ENCODE peak calls at places on chromosomes 11 and 22, in seven cellular contexts. P is fibroblast of lung, W is neural progenitor cell, F is thoracic aorta, Z is esophagus squamous epithelium, Y is PC-9, V is stomach. Q is an unnamed sample.

GRCh38 chr22:19885841-19886592 is 31.3 kb upstream of the GNB1L start:
- DNase-seq in P (no peak), W (no peak), F (no peak), Z (no peak), Y (no peak), V (no peak), Q (no peak)

GRCh38 chr11:45820211-45820857 is 15.4 kb downstream of the SLC35C1 start:
- DNase-seq in P (no peak), W (no peak), F (no peak), Z (no peak), Y (no peak), V (no peak), Q (no peak)

GRCh38 chr11:66484825-66485380 is 4.7 kb downstream of the DPP3 start:
- DNase-seq in P (no peak), W (no peak), F (no peak), Z (no peak), Y (no peak), V (no peak), Q (no peak)

GRCh38 chr22:32123657-32124056 is 35.4 kb downstream of the C22orf42 start:
- DNase-seq in P (no peak), W (peak; percentile 44), F (no peak), Z (no peak), Y (no peak), V (no peak), Q (no peak)

GRCh38 chr11:94926271-94926625 is 47.1 kb downstream of the CWC15 start:
- DNase-seq in P (no peak), W (no peak), F (no peak), Z (no peak), Y (no peak), V (no peak), Q (no peak)

GRCh38 chr22:27867114-27867957 is 51.7 kb downstream of the PITPNB start:
- DNase-seq in P (no peak), W (no peak), F (no peak), Z (no peak), Y (no peak), V (no peak), Q (peak; percentile 44)

GRCh38 chr22:23305321-23305910 is 125.1 kb downstream of the BCR start:
- DNase-seq in P (peak; percentile 61), W (no peak), F (no peak), Z (no peak), Y (no peak), V (no peak), Q (peak; percentile 86)

GRCh38 chr11:67379061-67380058 is 6.0 kb upstream of the CLCF1 start:
- DNase-seq in P (peak; percentile 47), W (no peak), F (no peak), Z (no peak), Y (peak; percentile 79), V (no peak), Q (no peak)

GRCh38 chr11:95388086-95388485 is 157.1 kb upstream of the SESN3 start:
- DNase-seq in P (no peak), W (no peak), F (no peak), Z (no peak), Y (no peak), V (no peak), Q (no peak)

GRCh38 chr11:114259124-114259526 is 37.1 kb upstream of the NNMT start:
- DNase-seq in P (no peak), W (no peak), F (no peak), Z (no peak), Y (no peak), V (no peak), Q (no peak)

GRCh38 chr11:41459602-41460405 is at the start of gene LRRC4C:
- DNase-seq in P (no peak), W (peak; percentile 4), F (no peak), Z (no peak), Y (no peak), V (no peak), Q (no peak)

GRCh38 chr22:17836977-17837742 is 62.9 kb upstream of the BID start:
- DNase-seq in P (no peak), W (peak; percentile 22), F (no peak), Z (no peak), Y (peak; percentile 36), V (peak; percentile 60), Q (no peak)

GRCh38 chr22:34236527-34236926 is 316.3 kb upstream of the LARGE1 start:
- DNase-seq in P (no peak), W (no peak), F (no peak), Z (no peak), Y (no peak), V (no peak), Q (no peak)

GRCh38 chr11:13963169-13963948 is 836 bp downstream of the SPON1 start:
- DNase-seq in P (peak; percentile 39), W (peak; percentile 66), F (no peak), Z (no peak), Y (no peak), V (no peak), Q (peak; percentile 63)

GRCh38 chr11:13965337-13965736 is 2.8 kb downstream of the SPON1 start:
- DNase-seq in P (no peak), W (peak; percentile 47), F (no peak), Z (no peak), Y (no peak), V (peak; percentile 47), Q (no peak)

GRCh38 chr11:13964771-13965074 is 2.2 kb downstream of the SPON1 start:
- DNase-seq in P (no peak), W (no peak), F (no peak), Z (no peak), Y (no peak), V (no peak), Q (no peak)

GRCh38 chr11:13962562-13963168 is at the start of gene SPON1:
- DNase-seq in P (peak; percentile 49), W (peak; percentile 93), F (no peak), Z (no peak), Y (no peak), V (peak; percentile 30), Q (peak; percentile 80)

DNA sequence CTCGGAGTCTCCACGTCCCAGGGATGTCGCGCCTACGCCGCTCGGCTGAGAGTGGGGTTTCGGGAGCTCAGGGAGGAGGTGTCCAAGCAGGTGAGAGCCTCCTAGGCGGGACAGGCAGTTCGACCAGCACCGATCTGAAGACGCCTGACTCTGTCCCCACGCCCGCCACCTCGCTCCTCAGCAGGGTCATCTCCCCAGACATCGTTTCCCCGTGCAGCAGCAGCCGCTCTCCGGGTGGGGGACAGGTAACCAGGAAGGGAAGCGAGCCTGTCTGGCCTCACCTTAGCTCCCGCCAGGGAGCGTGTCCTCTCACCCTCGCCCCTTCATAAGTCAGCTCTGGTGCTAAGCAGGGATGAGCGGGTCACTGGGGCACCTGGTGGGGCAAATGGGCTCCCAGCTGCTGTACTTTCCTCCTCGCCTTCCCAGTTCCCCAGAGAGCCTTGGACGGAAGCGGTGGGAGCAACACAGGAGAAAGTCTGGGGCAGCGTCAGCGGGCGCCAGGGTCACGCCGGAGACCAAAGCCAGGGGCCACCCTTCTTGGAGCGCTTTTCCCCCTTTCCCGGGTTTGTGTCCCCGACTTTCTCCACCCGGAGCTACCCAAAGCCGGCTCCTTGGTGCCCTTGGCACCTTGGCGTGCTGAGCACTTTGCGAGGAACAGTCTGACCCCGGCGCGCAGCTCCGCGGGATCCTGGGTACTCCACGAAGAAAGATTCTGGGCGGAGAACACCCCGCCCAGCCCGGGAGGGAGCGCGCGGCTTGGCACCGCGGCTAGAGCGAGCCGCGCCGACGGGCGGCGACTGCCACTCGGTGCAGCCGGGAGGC is 1.6 kb downstream of the SPON1 start:
- DNase-seq in P (no peak), W (peak; percentile 75), F (no peak), Z (no peak), Y (no peak), V (no peak), Q (peak; percentile 39)
- H3K4me1 ChIP-seq in P (peaks cover 3% of the 10 kb centered on the region), W (peaks cover 47% of the 10 kb centered on the region), F (peaks cover 35% of the 10 kb centered on the region), Z (peaks cover 31% of the 10 kb centered on the region), Y (no peaks in the 10 kb centered on the region), V (peaks cover 62% of the 10 kb centered on the region), Q (peaks cover 26% of the 10 kb centered on the region)

GRCh38 chr11:2644844-2645778 is 54.7 kb downstream of the KCNQ1OT1 start:
- DNase-seq in P (no peak), W (no peak), F (no peak), Z (no peak), Y (no peak), V (no peak), Q (no peak)
- H3K9me3 ChIP-seq in P (peaks cover 3% of the 10 kb centered on the region), W (peaks cover 67% of the 10 kb centered on the region), F (peaks cover 77% of the 10 kb centered on the region), Z (peaks cover 57% of the 10 kb centered on the region), Y (peaks cover 59% of the 10 kb centered on the region), V (peaks cover 97% of the 10 kb centered on the region), Q (peaks cover 58% of the 10 kb centered on the region)

DNA sequence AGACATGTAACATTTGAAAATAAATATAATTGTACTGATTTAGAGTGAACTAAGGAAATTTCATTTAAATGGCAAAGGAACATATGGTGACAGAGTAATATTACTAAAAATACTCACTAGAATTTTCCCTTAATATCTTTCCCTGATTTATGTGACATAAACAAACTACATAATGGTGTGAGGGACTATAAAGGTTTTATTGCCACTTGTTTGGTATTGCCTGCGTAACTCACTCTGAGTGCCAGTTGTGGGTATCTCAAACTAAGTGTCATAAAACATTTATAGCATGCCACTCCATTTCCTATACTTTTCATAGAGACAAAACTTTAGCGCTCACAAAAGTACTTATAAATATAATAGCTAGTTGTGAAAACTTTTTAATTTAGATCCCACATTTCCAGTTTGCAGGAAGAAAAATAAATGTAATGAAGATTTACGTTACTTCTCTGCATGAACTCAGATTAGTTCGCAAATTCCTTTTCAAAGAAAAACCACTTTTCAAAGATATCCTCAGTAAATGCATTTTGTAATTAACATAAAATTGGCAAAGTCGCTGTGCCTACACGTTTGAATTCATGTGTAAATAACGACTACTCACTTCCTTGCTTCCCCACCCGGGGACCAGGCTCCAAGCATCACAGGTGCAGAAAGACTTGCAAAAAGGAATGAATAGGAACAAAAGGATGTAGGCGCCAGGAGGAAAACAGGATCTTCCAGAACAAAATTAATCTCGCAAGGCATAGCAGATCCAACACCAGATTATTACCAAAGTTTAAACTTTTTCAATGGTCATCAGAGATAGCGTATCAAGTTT is 1.6 kb upstream of the QSER1 start:
- DNase-seq in P (no peak), W (peak; percentile 69), F (no peak), Z (no peak), Y (no peak), V (no peak), Q (no peak)
- H3K4me3 ChIP-seq in P (peak overlapping the region; percentile 91), W (peak overlapping the region; percentile 97), F (peak overlapping the region; percentile 98), Z (no peak overlapping the region), Y (peak overlapping the region; percentile 95), V (no peak overlapping the region), Q (no peak overlapping the region)

GRCh38 chr22:46605117-46605516 is 15.1 kb upstream of the GRAMD4 start:
- DNase-seq in P (no peak), W (no peak), F (no peak), Z (no peak), Y (no peak), V (no peak), Q (no peak)

GRCh38 chr22:46598737-46599424 is 21.3 kb upstream of the GRAMD4 start:
- DNase-seq in P (peak; percentile 64), W (no peak), F (no peak), Z (no peak), Y (no peak), V (no peak), Q (no peak)

GRCh38 chr22:46600397-46600796 is 19.8 kb upstream of the GRAMD4 start:
- DNase-seq in P (no peak), W (peak; percentile 1), F (no peak), Z (no peak), Y (no peak), V (no peak), Q (no peak)

GRCh38 chr22:46604306-46604690 is 15.9 kb upstream of the GRAMD4 start:
- DNase-seq in P (peak; percentile 49), W (no peak), F (no peak), Z (no peak), Y (no peak), V (no peak), Q (peak; percentile 27)

DNA sequence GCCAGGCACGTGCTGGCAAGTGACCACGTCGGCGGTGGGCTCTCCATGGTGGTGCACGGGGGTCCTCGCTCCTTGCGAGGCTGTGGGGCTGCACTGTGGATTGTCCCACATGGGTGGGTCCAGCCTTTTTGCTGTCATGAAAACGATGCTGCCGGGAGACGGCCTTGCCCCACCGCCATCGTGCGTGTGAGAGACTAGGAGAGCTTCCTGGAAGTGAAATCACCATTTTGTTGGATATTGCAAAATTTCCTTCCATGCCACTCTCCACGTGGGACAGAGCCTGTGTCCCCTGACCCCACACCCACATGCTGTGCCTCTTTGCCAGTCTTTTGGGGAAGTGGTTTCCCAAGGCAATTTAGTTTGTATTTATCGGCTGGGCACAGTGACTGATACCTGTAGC is 18.2 kb upstream of the GRAMD4 start:
- DNase-seq in P (no peak), W (no peak), F (no peak), Z (no peak), Y (no peak), V (no peak), Q (peak; percentile 35)
- H3K4me1 ChIP-seq in P (no peaks in the 10 kb centered on the region), W (no peaks in the 10 kb centered on the region), F (peaks cover under 1% of the 10 kb centered on the region), Z (peaks cover 42% of the 10 kb centered on the region), Y (peaks cover 14% of the 10 kb centered on the region), V (peaks cover 56% of the 10 kb centered on the region), Q (peaks cover 4% of the 10 kb centered on the region)

Q was measured in SJSA1.